ENCODE peak calls at places on chromosome 3, in four cellular contexts. One of them, this sample, is unnamed.
A peak's percentile ranks its signal among the peaks of the same experiment; 100 is the strongest.

GRCh38 chr3:73296258-73296635 is 234.8 kb downstream of the EBLN2 start:
- DNase-seq in AG04450: no peak
- DNase-seq in Peyer's patch: no peak
- DNase-seq in tibial nerve: no peak
- DNase-seq in this sample: no peak

GRCh38 chr3:176737480-176738147 is 459.7 kb downstream of the TBL1XR1 start:
- DNase-seq in Peyer's patch: no peak
- DNase-seq in AG04450: no peak
- DNase-seq in tibial nerve: no peak
- DNase-seq in this sample: no peak

GRCh38 chr3:170977911-170978310 is 48.6 kb downstream of the SLC2A2 start:
- DNase-seq in Peyer's patch: no peak
- DNase-seq in AG04450: no peak
- DNase-seq in tibial nerve: no peak
- DNase-seq in this sample: no peak

GRCh38 chr3:117441851-117442250 is 732.3 kb downstream of the TUSC7 start:
- DNase-seq in tibial nerve: no peak
- DNase-seq in AG04450: no peak
- DNase-seq in Peyer's patch: no peak
- DNase-seq in this sample: no peak

GRCh38 chr3:4223783-4224182 is 79.4 kb upstream of the SETMAR start:
- DNase-seq in tibial nerve: no peak
- DNase-seq in Peyer's patch: no peak
- DNase-seq in AG04450: no peak
- DNase-seq in this sample: no peak

GRCh38 chr3:3553236-3553635 is 246.0 kb upstream of the LRRN1 start:
- DNase-seq in Peyer's patch: no peak
- DNase-seq in AG04450: no peak
- DNase-seq in tibial nerve: no peak
- DNase-seq in this sample: no peak

GRCh38 chr3:15099364-15100098 is 583 bp upstream of the RBSN start:
- DNase-seq in Peyer's patch: no peak
- DNase-seq in AG04450: no peak
- DNase-seq in tibial nerve: no peak
- DNase-seq in this sample: no peak

GRCh38 chr3:140441006-140441405 is 236.9 kb upstream of the TRIM42 start:
- DNase-seq in tibial nerve: no peak
- DNase-seq in AG04450: no peak
- DNase-seq in Peyer's patch: no peak
- DNase-seq in this sample: no peak

GRCh38 chr3:157231071-157231470 is 71.1 kb upstream of the CCNL1 start:
- DNase-seq in tibial nerve: no peak
- DNase-seq in Peyer's patch: no peak
- DNase-seq in AG04450: no peak
- DNase-seq in this sample: no peak

GRCh38 chr3:149512073-149512782 is 37.7 kb downstream of the TM4SF4 start:
- DNase-seq in Peyer's patch: peak; percentile 83
- DNase-seq in AG04450: no peak
- DNase-seq in tibial nerve: peak; percentile 81
- DNase-seq in this sample: no peak

GRCh38 chr3:149519912-149520311 is 45.4 kb downstream of the TM4SF4 start:
- DNase-seq in Peyer's patch: no peak
- DNase-seq in AG04450: no peak
- DNase-seq in tibial nerve: no peak
- DNase-seq in this sample: no peak

GRCh38 chr3:149514471-149514870 is 40.0 kb downstream of the TM4SF4 start:
- DNase-seq in tibial nerve: no peak
- DNase-seq in Peyer's patch: no peak
- DNase-seq in AG04450: no peak
- DNase-seq in this sample: no peak

GRCh38 chr3:149515242-149515641 is 40.7 kb downstream of the TM4SF4 start:
- DNase-seq in tibial nerve: no peak
- DNase-seq in Peyer's patch: no peak
- DNase-seq in AG04450: no peak
- DNase-seq in this sample: no peak

DNA sequence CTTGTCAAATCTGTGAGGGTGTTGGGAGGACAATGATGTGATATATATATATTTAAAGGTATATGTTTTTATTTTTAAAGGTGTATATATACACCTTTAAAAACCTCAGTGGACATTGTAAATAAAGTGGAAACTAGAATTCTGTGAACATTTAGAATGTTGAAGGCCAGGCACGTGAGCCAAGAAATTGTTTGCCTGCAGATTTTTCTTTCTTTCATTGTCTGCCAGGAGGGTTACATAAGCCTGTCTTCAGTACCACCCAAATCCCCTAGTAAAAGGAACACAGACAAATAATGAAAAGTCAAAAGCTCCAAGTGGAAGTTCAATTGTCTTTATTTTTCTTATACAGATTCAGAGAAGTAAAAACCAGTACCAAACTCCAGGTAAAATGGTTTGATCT is 42.4 kb downstream of the TM4SF4 start:
- DNase-seq in Peyer's patch: no peak
- DNase-seq in tibial nerve: no peak
- DNase-seq in AG04450: no peak
- DNase-seq in this sample: no peak
- H3K27ac ChIP-seq in Peyer's patch: no peak overlapping the region
- H3K27ac ChIP-seq in tibial nerve: no peak overlapping the region
- H3K27ac ChIP-seq in AG04450: no peak overlapping the region
- H3K27ac ChIP-seq in this sample: no peak overlapping the region

DNA sequence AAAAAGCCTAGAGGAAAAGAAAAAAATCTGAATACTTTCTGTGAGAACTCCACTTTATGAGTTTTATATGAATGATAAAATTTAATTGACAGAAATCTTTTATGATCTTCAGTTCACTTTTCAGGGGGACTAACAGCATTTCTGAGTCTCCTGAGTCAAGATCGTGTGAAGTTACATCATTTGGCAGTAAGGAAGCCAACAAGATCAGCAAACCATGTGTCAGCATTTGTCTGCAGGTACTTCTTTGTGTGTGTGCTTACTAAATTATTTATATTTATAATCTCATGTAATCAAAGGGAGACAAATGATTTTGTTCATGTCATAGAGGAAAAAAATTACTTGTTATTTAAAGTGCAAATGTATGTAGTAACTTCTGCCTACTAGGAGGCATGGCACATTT is 217.6 kb downstream of the MBNL1 start:
- DNase-seq in AG04450: no peak
- DNase-seq in Peyer's patch: no peak
- DNase-seq in tibial nerve: no peak
- DNase-seq in this sample: no peak
- TF ChIP-seq CTCF in AG04450: no peak
- TF ChIP-seq CTCF in Peyer's patch: no peak
- TF ChIP-seq CTCF in tibial nerve: no peak
- TF ChIP-seq CTCF in this sample: no peak

DNA sequence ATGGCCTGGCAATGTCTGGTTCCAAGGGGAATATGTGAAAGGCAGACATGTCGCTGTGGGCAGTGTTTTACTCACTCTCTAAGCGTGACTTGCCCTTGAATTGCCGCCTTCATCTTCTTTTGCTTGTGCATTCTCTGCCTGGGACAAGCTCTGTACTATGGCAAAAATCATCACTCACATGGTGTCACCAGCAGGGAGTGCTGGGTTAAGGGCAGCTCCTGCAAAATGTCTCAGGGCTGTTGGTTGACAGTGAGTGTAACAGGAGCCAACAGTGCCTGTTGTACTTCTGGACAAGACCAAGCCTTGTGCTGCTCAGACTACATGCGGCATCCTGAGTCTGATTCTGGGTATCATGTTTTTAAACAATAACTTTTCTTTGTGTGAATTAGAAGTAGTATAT is 45.3 kb upstream of the KY start:
- DNase-seq in AG04450: no peak
- DNase-seq in Peyer's patch: no peak
- DNase-seq in tibial nerve: no peak
- DNase-seq in this sample: no peak
- H3K27me3 ChIP-seq in AG04450: no peaks in the 10 kb centered on the region
- H3K27me3 ChIP-seq in Peyer's patch: no peaks in the 10 kb centered on the region
- H3K27me3 ChIP-seq in tibial nerve: no peaks in the 10 kb centered on the region
- H3K27me3 ChIP-seq in this sample: no peaks in the 10 kb centered on the region

GRCh38 chr3:107598926-107599754 is 76.4 kb downstream of the BBX start:
- DNase-seq in Peyer's patch: peak; percentile 83
- DNase-seq in tibial nerve: peak; percentile 28
- DNase-seq in AG04450: no peak
- DNase-seq in this sample: peak; percentile 34

GRCh38 chr3:107599755-107600122 is 77.0 kb downstream of the BBX start:
- DNase-seq in Peyer's patch: no peak
- DNase-seq in tibial nerve: no peak
- DNase-seq in AG04450: no peak
- DNase-seq in this sample: no peak

GRCh38 chr3:107596639-107597038 is 73.9 kb downstream of the BBX start:
- DNase-seq in tibial nerve: no peak
- DNase-seq in AG04450: no peak
- DNase-seq in Peyer's patch: no peak
- DNase-seq in this sample: no peak

GRCh38 chr3:107604057-107604802 is 81.5 kb downstream of the BBX start:
- DNase-seq in tibial nerve: no peak
- DNase-seq in AG04450: peak; percentile 3
- DNase-seq in Peyer's patch: no peak
- DNase-seq in this sample: no peak

DNA sequence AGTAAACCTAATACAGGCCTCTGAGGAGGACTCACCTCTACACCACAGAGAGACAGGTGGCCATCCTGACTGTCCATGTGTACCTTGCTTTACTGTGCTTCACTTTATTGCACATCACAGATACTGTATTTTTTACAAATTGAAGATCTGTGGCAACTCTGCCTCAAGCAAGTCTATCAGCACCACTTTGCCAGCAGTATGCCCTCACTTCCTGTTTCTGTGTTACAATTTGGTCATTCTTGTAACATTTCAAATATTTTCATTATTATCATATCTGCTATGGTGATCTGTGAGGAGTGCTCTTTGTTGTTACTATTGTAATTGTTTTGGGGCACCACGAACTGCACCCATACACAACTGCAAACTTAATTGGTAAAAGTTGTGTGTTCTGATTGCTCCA is 78.0 kb downstream of the BBX start:
- DNase-seq in tibial nerve: no peak
- DNase-seq in AG04450: no peak
- DNase-seq in Peyer's patch: no peak
- DNase-seq in this sample: no peak
- H3K27ac ChIP-seq in tibial nerve: no peak overlapping the region
- H3K27ac ChIP-seq in AG04450: no peak overlapping the region
- H3K27ac ChIP-seq in Peyer's patch: no peak overlapping the region
- H3K27ac ChIP-seq in this sample: no peak overlapping the region

GRCh38 chr3:42442640-42443039 is 32.2 kb upstream of the LYZL4 start:
- DNase-seq in AG04450: no peak
- DNase-seq in Peyer's patch: no peak
- DNase-seq in tibial nerve: no peak
- DNase-seq in this sample: no peak
- TF ChIP-seq CTCF in AG04450: peak; percentile 8
- TF ChIP-seq CTCF in Peyer's patch: no peak
- TF ChIP-seq CTCF in tibial nerve: no peak
- TF ChIP-seq CTCF in this sample: no peak

DNA sequence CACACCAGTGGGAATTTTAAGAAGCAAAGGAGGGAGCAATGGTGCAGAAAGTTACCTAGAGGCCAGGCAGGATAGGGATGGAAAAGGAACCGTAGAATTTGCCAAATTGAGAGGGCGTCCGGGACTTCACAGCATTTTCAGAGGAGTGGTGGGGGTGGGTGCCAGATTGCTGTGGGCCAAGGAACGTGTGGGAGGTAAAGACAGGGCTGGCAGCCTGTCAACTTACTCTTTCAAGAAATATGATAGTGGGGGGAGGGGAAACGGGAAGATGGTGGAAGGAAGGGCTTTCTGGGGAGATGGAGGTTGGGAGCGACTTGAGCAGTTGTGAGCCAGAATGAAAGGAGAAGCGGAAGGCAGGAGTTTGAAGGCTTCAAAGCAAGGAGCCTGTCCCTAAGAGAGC is 1.4 kb upstream of the SLC6A11 start:
- DNase-seq in Peyer's patch: no peak
- DNase-seq in AG04450: no peak
- DNase-seq in tibial nerve: no peak
- DNase-seq in this sample: no peak
- H3K27me3 ChIP-seq in Peyer's patch: peaks cover 4% of the 10 kb centered on the region
- H3K27me3 ChIP-seq in AG04450: peaks cover 5% of the 10 kb centered on the region
- H3K27me3 ChIP-seq in tibial nerve: peaks cover 35% of the 10 kb centered on the region
- H3K27me3 ChIP-seq in this sample: peaks cover 30% of the 10 kb centered on the region

DNA sequence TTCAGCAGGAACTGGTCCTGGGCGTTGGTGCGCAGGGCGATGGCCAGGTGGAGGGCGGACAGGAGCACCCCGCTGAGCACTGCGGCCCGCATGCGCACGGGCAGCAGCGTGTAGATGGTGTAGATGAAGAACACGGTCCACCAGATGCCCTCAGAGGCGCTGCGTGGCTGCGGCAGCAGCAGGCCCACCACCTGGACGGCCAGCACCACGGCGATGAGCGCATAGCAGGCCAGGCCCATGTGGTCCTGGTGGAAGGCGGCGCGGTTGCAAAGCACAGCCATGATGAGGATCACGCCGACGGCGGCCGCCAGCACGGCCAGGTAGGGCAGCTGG is 1.5 kb downstream of the ADCY5 start:
- DNase-seq in AG04450: no peak
- DNase-seq in Peyer's patch: no peak
- DNase-seq in tibial nerve: no peak
- DNase-seq in this sample: no peak
- H3K27ac ChIP-seq in AG04450: no peak overlapping the region
- H3K27ac ChIP-seq in Peyer's patch: peak overlapping the region; percentile 87
- H3K27ac ChIP-seq in tibial nerve: no peak overlapping the region
- H3K27ac ChIP-seq in this sample: no peak overlapping the region

GRCh38 chr3:52684184-52684583 is 1.5 kb downstream of the PBRM1 start:
- DNase-seq in Peyer's patch: no peak
- DNase-seq in AG04450: no peak
- DNase-seq in tibial nerve: no peak
- DNase-seq in this sample: no peak

GRCh38 chr3:52683611-52684010 is 2.1 kb downstream of the PBRM1 start:
- DNase-seq in Peyer's patch: no peak
- DNase-seq in tibial nerve: no peak
- DNase-seq in AG04450: no peak
- DNase-seq in this sample: no peak

GRCh38 chr3:52679811-52680210 is 5.9 kb downstream of the PBRM1 start:
- DNase-seq in tibial nerve: no peak
- DNase-seq in AG04450: no peak
- DNase-seq in Peyer's patch: no peak
- DNase-seq in this sample: no peak

GRCh38 chr3:52681610-52682009 is 4.1 kb downstream of the PBRM1 start:
- DNase-seq in Peyer's patch: no peak
- DNase-seq in AG04450: no peak
- DNase-seq in tibial nerve: no peak
- DNase-seq in this sample: no peak

GRCh38 chr3:52682016-52682415 is 3.7 kb downstream of the PBRM1 start:
- DNase-seq in AG04450: no peak
- DNase-seq in Peyer's patch: no peak
- DNase-seq in tibial nerve: no peak
- DNase-seq in this sample: no peak
- TF ChIP-seq CTCF in AG04450: no peak
- TF ChIP-seq CTCF in Peyer's patch: no peak
- TF ChIP-seq CTCF in tibial nerve: no peak
- TF ChIP-seq CTCF in this sample: no peak

GRCh38 chr3:10742031-10742671 is 73.9 kb upstream of the SLC6A11 start:
- DNase-seq in tibial nerve: no peak
- DNase-seq in AG04450: no peak
- DNase-seq in Peyer's patch: no peak
- DNase-seq in this sample: no peak

GRCh38 chr3:10745392-10745791 is 70.6 kb upstream of the SLC6A11 start:
- DNase-seq in AG04450: no peak
- DNase-seq in tibial nerve: no peak
- DNase-seq in Peyer's patch: no peak
- DNase-seq in this sample: no peak

GRCh38 chr3:10746001-10746400 is 70.0 kb upstream of the SLC6A11 start:
- DNase-seq in AG04450: no peak
- DNase-seq in tibial nerve: no peak
- DNase-seq in Peyer's patch: no peak
- DNase-seq in this sample: no peak

GRCh38 chr3:10744098-10744465 is 71.9 kb upstream of the SLC6A11 start:
- DNase-seq in Peyer's patch: no peak
- DNase-seq in AG04450: no peak
- DNase-seq in tibial nerve: no peak
- DNase-seq in this sample: no peak

GRCh38 chr3:10743366-10744097 is 72.5 kb upstream of the SLC6A11 start:
- DNase-seq in Peyer's patch: no peak
- DNase-seq in tibial nerve: no peak
- DNase-seq in AG04450: no peak
- DNase-seq in this sample: no peak
- H3K27me3 ChIP-seq in Peyer's patch: no peaks in the 10 kb centered on the region
- H3K27me3 ChIP-seq in tibial nerve: peaks cover 35% of the 10 kb centered on the region
- H3K27me3 ChIP-seq in AG04450: peaks cover 2% of the 10 kb centered on the region
- H3K27me3 ChIP-seq in this sample: peaks cover 18% of the 10 kb centered on the region

This sample was measured in CD4-positive, alpha-beta T cell.